ENCODE peak calls at places on chromosomes 2 and 18, in nine cellular contexts. I is cardiac fibroblast, J is esophagus squamous epithelium, B is hepatocyte, O is astrocyte, W is lower lobe of right lung, T is astrocyte of the spinal cord, C is cardiac muscle cell, F is OCI-LY7. Z is an unnamed sample.

GRCh38 chr2:178385595-178386148 is 65.3 kb downstream of the PRKRA start:
- DNase-seq in B (no peak), F (no peak), I (peak), C (no peak), W (no peak), O (no peak), J (no peak), T (no peak), Z (no peak)

GRCh38 chr2:29876374-29876773 is 45.0 kb downstream of the ALK start:
- DNase-seq in C (no peak), I (no peak), W (no peak), T (no peak), F (no peak), O (no peak), B (no peak), J (no peak), Z (no peak)

GRCh38 chr18:44229693-44230108 is 451.0 kb upstream of the SETBP1 start:
- DNase-seq in B (peak), J (no peak), W (peak), F (no peak), T (peak), I (peak), O (peak), C (peak), Z (peak)

GRCh38 chr2:43106767-43107527 is 119.5 kb downstream of the ZFP36L2 start:
- DNase-seq in F (peak), I (no peak), B (peak), T (no peak), O (no peak), C (no peak), J (no peak), W (no peak), Z (no peak)

GRCh38 chr18:45464619-45465018 is 150.7 kb upstream of the SLC14A2 start:
- DNase-seq in C (no peak), O (no peak), F (no peak), T (no peak), B (no peak), J (no peak), W (no peak), I (no peak), Z (peak)

GRCh38 chr18:12944724-12945123 is 3.1 kb upstream of the SEH1L start:
- DNase-seq in B (no peak), F (peak), T (peak), J (no peak), O (peak), C (no peak), I (peak), W (no peak), Z (peak)

GRCh38 chr2:28226558-28226957 is 166.1 kb upstream of the FOSL2 start:
- DNase-seq in T (no peak), J (no peak), B (no peak), F (no peak), W (no peak), I (no peak), O (no peak), C (no peak), Z (no peak)

GRCh38 chr2:181955010-181955409 is 30.6 kb upstream of the PPP1R1C start:
- DNase-seq in O (peak), T (peak), I (peak), W (no peak), C (no peak), F (no peak), J (no peak), B (no peak), Z (no peak)

GRCh38 chr2:99406137-99406536 is 68.9 kb downstream of the EIF5B start:
- DNase-seq in W (no peak), O (no peak), F (no peak), I (no peak), B (no peak), T (no peak), J (no peak), C (no peak), Z (no peak)

GRCh38 chr2:38661306-38661705 is 4.6 kb upstream of the GALM start:
- DNase-seq in T (no peak), C (no peak), B (no peak), F (no peak), W (no peak), O (no peak), I (peak), J (no peak), Z (no peak)

GRCh38 chr2:242024751-242025355 is 155.3 kb downstream of the RTP5 start:
- DNase-seq in O (no peak), W (no peak), J (no peak), F (no peak), B (no peak), C (no peak), I (no peak), T (no peak), Z (no peak)

GRCh38 chr18:7945882-7946281 is 378.8 kb downstream of the PTPRM start:
- DNase-seq in F (no peak), O (peak), I (peak), B (peak), J (no peak), T (peak), C (no peak), W (no peak), Z (no peak)

GRCh38 chr18:677951-678363 is 20.5 kb downstream of the TYMS start:
- DNase-seq in I (no peak), W (no peak), O (peak), T (peak), B (no peak), F (no peak), C (no peak), J (no peak), Z (no peak)

GRCh38 chr2:226760412-226761194 is 39.0 kb downstream of the IRS1 start:
- DNase-seq in T (peak), W (no peak), B (no peak), F (no peak), O (peak), J (no peak), C (no peak), I (peak), Z (no peak)

GRCh38 chr18:9209230-9209629 is 72.6 kb downstream of the ANKRD12 start:
- DNase-seq in B (no peak), I (peak), W (no peak), F (no peak), O (no peak), T (no peak), J (no peak), C (no peak), Z (no peak)

GRCh38 chr2:75310915-75311314 is 111.6 kb upstream of the TACR1 start:
- DNase-seq in W (no peak), T (peak), C (no peak), F (no peak), I (peak), J (no peak), O (no peak), B (no peak), Z (no peak)

GRCh38 chr2:10303634-10304378 is 1.1 kb downstream of the HPCAL1 start:
- DNase-seq in I (peak), F (peak), O (no peak), T (peak), J (no peak), C (peak), B (peak), W (peak), Z (peak)

GRCh38 chr18:25233582-25234362 is 118.2 kb downstream of the ZNF521 start:
- DNase-seq in C (no peak), J (no peak), T (peak), F (no peak), O (peak), B (no peak), W (no peak), I (peak), Z (no peak)

GRCh38 chr2:158234497-158234896 is 132.8 kb downstream of the UPP2 start:
- DNase-seq in O (no peak), F (no peak), J (no peak), I (no peak), C (no peak), T (no peak), W (no peak), B (no peak), Z (no peak)

GRCh38 chr2:192749606-192750200 is 555.0 kb upstream of the TMEFF2 start:
- DNase-seq in B (peak), J (no peak), W (no peak), I (peak), F (no peak), C (peak), T (peak), O (no peak), Z (no peak)

GRCh38 chr18:12686100-12686499 is 16.4 kb downstream of the CEP76 start:
- DNase-seq in O (no peak), W (no peak), C (no peak), I (peak), T (peak), J (no peak), F (peak), B (no peak), Z (no peak)

GRCh38 chr2:105671156-105671555 is 73.6 kb upstream of the NCK2 start:
- DNase-seq in B (no peak), I (peak), C (no peak), F (no peak), T (peak), J (no peak), W (no peak), O (peak), Z (peak)

GRCh38 chr2:605674-606608 is 71.3 kb downstream of the TMEM18 start:
- DNase-seq in F (no peak), C (no peak), O (no peak), I (no peak), W (no peak), B (no peak), T (no peak), J (no peak), Z (no peak)

GRCh38 chr18:8706981-8707940 is 1.9 kb downstream of the MTCL1 start:
- DNase-seq in T (peak), C (peak), F (peak), J (no peak), B (peak), I (peak), O (peak), W (peak), Z (no peak)

GRCh38 chr2:242017086-242017485 is 147.6 kb downstream of the RTP5 start:
- DNase-seq in W (no peak), C (no peak), O (no peak), I (no peak), T (no peak), B (no peak), F (no peak), J (no peak), Z (no peak)

GRCh38 chr2:85768713-85769112 is 14.9 kb downstream of the ATOH8 start:
- DNase-seq in T (peak), O (no peak), J (no peak), C (peak), B (peak), W (no peak), F (no peak), I (peak), Z (peak)

GRCh38 chr2:203740741-203741363 is 34.4 kb downstream of the CD28 start:
- DNase-seq in C (no peak), B (no peak), W (no peak), I (peak), J (no peak), O (peak), T (peak), F (peak), Z (no peak)

GRCh38 chr2:3625186-3625585 is 30.3 kb downstream of the COLEC11 start:
- DNase-seq in C (no peak), F (no peak), B (no peak), T (no peak), I (no peak), W (no peak), O (no peak), J (no peak), Z (no peak)

GRCh38 chr2:58764321-58765099 is 523.4 kb upstream of the FANCL start:
- DNase-seq in W (no peak), O (no peak), C (no peak), B (no peak), I (no peak), T (no peak), J (no peak), F (no peak), Z (no peak)

GRCh38 chr2:197281421-197281820 is 29.2 kb downstream of the ANKRD44 start:
- DNase-seq in T (no peak), J (no peak), F (no peak), B (no peak), I (no peak), O (no peak), C (no peak), W (no peak), Z (no peak)

GRCh38 chr18:78998350-78999055 is 18.9 kb downstream of the SALL3 start:
- DNase-seq in T (peak), O (no peak), B (no peak), J (no peak), F (no peak), I (no peak), W (no peak), C (no peak), Z (no peak)

GRCh38 chr18:78995740-78996395 is 16.2 kb downstream of the SALL3 start:
- DNase-seq in J (no peak), B (no peak), O (no peak), F (no peak), T (no peak), C (no peak), W (no peak), I (no peak), Z (no peak)

GRCh38 chr18:79001001-79001400 is 21.4 kb downstream of the SALL3 start:
- DNase-seq in J (no peak), I (no peak), C (no peak), F (no peak), B (no peak), W (no peak), T (no peak), O (no peak), Z (no peak)

GRCh38 chr18:78996741-78997490 is 17.3 kb downstream of the SALL3 start:
- DNase-seq in C (no peak), I (no peak), F (no peak), W (no peak), B (no peak), T (no peak), O (no peak), J (no peak), Z (no peak)

DNA sequence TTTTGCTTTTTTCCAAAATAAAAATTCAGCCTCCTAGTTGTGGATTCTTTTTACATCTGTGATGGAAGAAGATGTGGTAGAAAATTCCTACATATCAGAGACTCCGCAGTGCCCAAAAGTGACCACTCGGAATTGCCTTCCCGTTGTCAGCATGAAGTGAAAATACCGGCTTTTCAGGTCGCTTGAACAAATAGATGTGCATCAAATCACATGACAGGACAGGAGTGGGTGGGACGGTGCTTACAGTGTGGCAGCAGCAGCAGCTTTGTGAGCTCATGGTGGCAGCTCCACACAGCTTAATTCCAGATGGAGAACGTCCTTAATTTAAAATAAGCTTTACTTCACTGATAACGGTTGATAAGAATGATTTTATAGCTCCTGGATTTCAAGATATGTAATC is 20.3 kb downstream of the SALL3 start:
- DNase-seq in W (no peak), I (no peak), O (no peak), C (no peak), T (no peak), J (no peak), F (no peak), B (peak), Z (no peak)
- TF ChIP-seq CTCF in W (no peak), I (no peak), O (no peak), C (no peak), T (no peak), J (no peak), F (no peak), B (no peak), Z (no peak)

DNA sequence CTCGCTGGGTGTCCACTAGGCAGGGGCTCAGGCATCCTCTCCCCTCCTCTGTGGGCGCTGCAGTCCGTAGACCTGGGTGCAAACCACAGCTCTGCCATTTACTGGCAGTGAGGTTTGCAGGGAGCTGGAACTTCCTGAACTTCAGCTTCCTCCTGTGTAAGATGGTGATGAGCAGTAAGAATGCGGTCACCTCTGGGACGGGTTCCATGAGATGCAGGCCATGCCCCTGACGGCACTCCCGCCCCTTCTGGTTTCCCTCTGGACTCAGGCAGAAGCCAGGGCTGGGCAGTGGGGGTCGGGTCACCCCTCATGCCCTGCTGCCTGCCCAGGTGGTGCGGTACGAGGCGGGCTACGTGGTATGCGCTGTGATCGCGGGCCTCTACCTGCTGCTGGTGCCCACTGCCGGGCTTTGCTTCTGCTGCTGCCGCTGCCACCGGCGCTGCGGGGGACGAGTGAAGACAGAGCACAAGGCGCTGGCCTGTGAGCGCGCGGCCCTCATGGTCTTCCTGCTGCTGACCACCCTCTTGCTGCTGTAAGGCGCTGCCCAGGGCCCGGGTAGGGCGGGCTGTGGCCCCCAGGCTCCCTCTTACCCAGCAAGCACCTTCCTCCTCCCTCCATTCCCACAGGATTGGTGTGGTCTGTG is 1.5 kb downstream of the PROM2 start:
- DNase-seq in I (peak), B (no peak), F (no peak), C (no peak), J (no peak), W (peak), O (peak), T (no peak), Z (no peak)
- H3K4me3 ChIP-seq in I (no peak), B (no peak), F (no peak), C (no peak), J (peak), W (no peak), O (no peak), T (no peak), Z (no peak)

GRCh38 chr2:216985658-216986141 is 125.8 kb upstream of the TNP1 start:
- DNase-seq in T (no peak), O (no peak), F (no peak), B (no peak), W (no peak), I (no peak), C (no peak), J (no peak), Z (no peak)

GRCh38 chr2:216991563-216991962 is 131.7 kb upstream of the TNP1 start:
- DNase-seq in W (no peak), C (no peak), T (peak), O (no peak), F (no peak), B (no peak), I (peak), J (no peak), Z (peak)

GRCh38 chr2:216992056-216992455 is 132.2 kb upstream of the TNP1 start:
- DNase-seq in J (no peak), T (peak), I (no peak), O (no peak), W (no peak), C (no peak), B (no peak), F (no peak), Z (peak)

GRCh38 chr2:216987176-216987809 is 127.4 kb upstream of the TNP1 start:
- DNase-seq in F (no peak), O (no peak), B (no peak), C (no peak), T (no peak), I (no peak), J (no peak), W (no peak), Z (no peak)

GRCh38 chr2:216989335-216990129 is 129.7 kb upstream of the TNP1 start:
- DNase-seq in W (no peak), O (peak), J (no peak), B (no peak), C (no peak), I (peak), T (peak), F (no peak), Z (no peak)
- TF ChIP-seq CTCF in W (no peak), O (no peak), J (no peak), B (no peak), C (peak), I (peak), T (peak), F (no peak), Z (peak)

GRCh38 chr2:198488964-198489363 is 684.6 kb downstream of the PLCL1 start:
- DNase-seq in J (no peak), I (no peak), O (no peak), C (no peak), B (no peak), T (no peak), W (no peak), F (no peak), Z (no peak)
- H3K4me3 ChIP-seq in J (no peak), I (no peak), O (no peak), C (no peak), B (no peak), T (no peak), W (no peak), F (no peak), Z (no peak)